ENCODE peak calls at places on chromosomes 1 and 21, in five cellular contexts. E is A549, Q is breast epithelium, D is esophagus muscularis mucosa, F is NB4. A is an unnamed sample.

GRCh38 chr1:21906173-21907078 is 30.7 kb downstream of the HSPG2 start:
- DNase-seq in F (no peak), E (no peak), Q (peak; percentile 64), D (peak; percentile 96), A (no peak)

GRCh38 chr1:1014896-1015681 is 1.8 kb downstream of the ISG15 start:
- DNase-seq in F (peak; percentile 61), Q (no peak), D (no peak), E (no peak), A (no peak)

GRCh38 chr1:29513357-29513756 is 277.0 kb downstream of the PTPRU start:
- DNase-seq in Q (no peak), D (peak; percentile 83), E (peak; percentile 57), F (peak; percentile 45), A (peak; percentile 53)

GRCh38 chr1:154729031-154729442 is 121.1 kb upstream of the ADAR start:
- DNase-seq in D (no peak), Q (no peak), F (peak; percentile 43), E (peak; percentile 36), A (no peak)

GRCh38 chr21:36431252-36431651 is 46.1 kb downstream of the CHAF1B start:
- DNase-seq in E (no peak), F (no peak), Q (no peak), D (no peak), A (no peak)

GRCh38 chr21:27645285-27645684 is 678.4 kb upstream of the ADAMTS5 start:
- DNase-seq in D (no peak), Q (no peak), F (no peak), E (no peak), A (no peak)

GRCh38 chr1:206647224-206647623 is 11.9 kb downstream of the DYRK3 start:
- DNase-seq in D (no peak), E (no peak), Q (no peak), F (no peak), A (no peak)

GRCh38 chr1:111203681-111204210 is 3.3 kb upstream of the DENND2D start:
- DNase-seq in F (peak; percentile 98), Q (peak; percentile 75), E (no peak), D (peak; percentile 94), A (no peak)

GRCh38 chr21:23968722-23969647 is 1638.3 kb downstream of the MRPL39 start:
- DNase-seq in E (peak; percentile 4), F (peak; percentile 95), Q (no peak), D (no peak), A (peak; percentile 9)

GRCh38 chr1:177133977-177134538 is 30.5 kb downstream of the ASTN1 start:
- DNase-seq in E (no peak), F (no peak), D (no peak), Q (no peak), A (no peak)

GRCh38 chr1:236079703-236080245 is 14.9 kb upstream of the NID1 start:
- DNase-seq in D (no peak), F (no peak), E (no peak), Q (no peak), A (no peak)

GRCh38 chr1:247337961-247338360 is 6.3 kb upstream of the ZNF496 start:
- DNase-seq in E (no peak), Q (no peak), D (no peak), F (no peak), A (no peak)

GRCh38 chr1:24119859-24120756 is 8.2 kb upstream of the MYOM3 start:
- DNase-seq in D (no peak), Q (peak; percentile 43), E (no peak), F (no peak), A (no peak)

GRCh38 chr1:108643492-108644333 is 17.2 kb downstream of the HENMT1 start:
- DNase-seq in Q (peak; percentile 54), E (peak; percentile 63), F (peak; percentile 81), D (no peak), A (peak; percentile 53)

GRCh38 chr1:206609229-206609991 is 2.9 kb downstream of the EIF2D start:
- DNase-seq in F (no peak), Q (no peak), D (no peak), E (no peak), A (no peak)

GRCh38 chr1:155983191-155984023 is 5.1 kb upstream of the ARHGEF2 start:
- DNase-seq in D (no peak), Q (no peak), F (no peak), E (peak; percentile 80), A (peak; percentile 84)

GRCh38 chr21:44337941-44338895 is 972 bp downstream of the CFAP410 start:
- DNase-seq in Q (peak; percentile 78), D (no peak), E (peak; percentile 65), F (peak; percentile 75), A (peak; percentile 86)

GRCh38 chr1:205391386-205391785 is 30.5 kb downstream of the LEMD1 start:
- DNase-seq in Q (no peak), E (no peak), F (no peak), D (peak; percentile 70), A (no peak)

GRCh38 chr21:40760811-40761210 is 86.1 kb downstream of the DSCAM start:
- DNase-seq in Q (no peak), F (no peak), E (no peak), D (no peak), A (no peak)

GRCh38 chr1:151281225-151281968 is 702 bp upstream of the ZNF687 start:
- DNase-seq in Q (peak; percentile 99), F (peak; percentile 98), E (peak; percentile 99), D (peak; percentile 100), A (peak; percentile 96)

GRCh38 chr1:103459385-103459784 is 66.1 kb upstream of the RNPC3 start:
- DNase-seq in Q (no peak), D (no peak), F (no peak), E (no peak), A (no peak)

GRCh38 chr1:173332026-173332425 is 124.9 kb upstream of the TNFSF4 start:
- DNase-seq in D (peak; percentile 91), E (no peak), Q (no peak), F (peak; percentile 22), A (no peak)

GRCh38 chr1:219119839-219120238 is 53.8 kb upstream of the LYPLAL1 start:
- DNase-seq in F (peak; percentile 82), D (no peak), E (peak; percentile 16), Q (no peak), A (no peak)

GRCh38 chr21:43770066-43770655 is 5.9 kb downstream of the CSTB start:
- DNase-seq in D (no peak), F (no peak), Q (no peak), E (no peak), A (no peak)

GRCh38 chr1:155179107-155180031 is 5.7 kb downstream of the TRIM46 start:
- DNase-seq in D (no peak), F (no peak), Q (no peak), E (no peak), A (no peak)

GRCh38 chr1:112359961-112360767 is 35.9 kb upstream of the CTTNBP2NL start:
- DNase-seq in E (no peak), D (peak; percentile 92), F (no peak), Q (peak; percentile 88), A (no peak)

GRCh38 chr1:112557385-112557784 is 48.6 kb downstream of the WNT2B start:
- DNase-seq in D (no peak), Q (no peak), E (peak; percentile 5), F (no peak), A (no peak)

GRCh38 chr1:151371340-151371739 is 1.2 kb downstream of the SELENBP1 start:
- DNase-seq in F (no peak), Q (peak; percentile 48), E (peak; percentile 49), D (no peak), A (no peak)

GRCh38 chr1:164907666-164908065 is 348.7 kb downstream of the PBX1 start:
- DNase-seq in Q (no peak), D (no peak), E (no peak), F (no peak), A (no peak)
- TF ChIP-seq POLR2A in Q (no peak), D (no peak), E (no peak), F (no peak), A (no peak)

DNA sequence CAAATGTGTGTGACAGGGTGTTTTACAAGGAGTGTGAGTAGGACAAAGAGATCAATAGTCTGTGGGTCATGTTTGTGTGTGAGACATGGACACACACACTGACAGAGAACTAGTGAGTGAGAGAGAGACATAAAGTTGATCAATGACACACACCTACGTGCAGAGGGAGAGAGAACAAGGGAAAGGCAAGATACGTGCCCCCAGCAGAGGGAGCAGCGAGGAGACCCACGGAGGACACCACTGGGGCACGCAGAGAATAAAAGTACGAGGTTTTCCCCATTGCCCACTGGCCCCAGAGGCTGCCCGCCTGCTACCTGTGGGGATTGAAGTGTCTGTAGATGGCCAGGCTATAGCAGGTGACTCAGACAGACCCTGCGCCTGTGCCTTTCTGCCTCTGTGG is 130.2 kb upstream of the CSF3R start:
- DNase-seq in Q (no peak), D (no peak), F (no peak), E (no peak), A (no peak)
- TF ChIP-seq POLR2A in Q (no peak), D (no peak), F (no peak), E (no peak), A (no peak)

GRCh38 chr1:175630076-175630475 is 113.3 kb downstream of the TNR start:
- DNase-seq in D (no peak), E (no peak), Q (no peak), F (no peak), A (no peak)
- TF ChIP-seq POLR2A in D (no peak), E (no peak), Q (no peak), F (no peak), A (no peak)

GRCh38 chr1:26045712-26046312 is at the start of gene SLC30A2:
- DNase-seq in F (no peak), E (no peak), D (no peak), Q (no peak), A (no peak)
- TF ChIP-seq POLR2A in F (no peak), E (no peak), D (no peak), Q (no peak), A (no peak)

A was measured in H54.